ENCODE peak calls at places on chromosomes 7 and 10, in eight cellular contexts. N is OCI-LY7, T is SK-N-SH, K is PC-3, A is hepatocyte, P is HCT116, D is neural progenitor cell, L is GM23248. F is an unnamed sample.

GRCh38 chr10:113569576-113569975 is 16.7 kb downstream of the HABP2 start:
- DNase-seq in N (no peak), T (no peak), K (no peak), A (no peak), P (no peak), D (no peak), L (no peak), F (no peak)

GRCh38 chr7:148924011-148924410 is 39.9 kb upstream of the EZH2 start:
- DNase-seq in N (no peak), T (no peak), K (no peak), A (no peak), P (no peak), D (no peak), L (no peak), F (no peak)

GRCh38 chr7:66847879-66848810 is 72.9 kb upstream of the TMEM248 start:
- DNase-seq in N (no peak), T (no peak), K (peak), A (peak), P (no peak), D (peak), L (peak), F (no peak)

GRCh38 chr7:149431486-149432120 is 29.3 kb downstream of the ZNF777 start:
- DNase-seq in N (no peak), T (no peak), K (no peak), A (no peak), P (no peak), D (no peak), L (no peak), F (no peak)

GRCh38 chr10:101273736-101274135 is 44.5 kb upstream of the LBX1 start:
- DNase-seq in N (no peak), T (no peak), K (no peak), A (no peak), P (no peak), D (no peak), L (no peak), F (no peak)

GRCh38 chr7:134755422-134756022 is 23.9 kb upstream of the CALD1 start:
- DNase-seq in N (peak), T (peak), K (peak), A (peak), P (no peak), D (peak), L (peak), F (no peak)

GRCh38 chr7:76191783-76192240 is 9.9 kb upstream of the SRRM3 start:
- DNase-seq in N (peak), T (peak), K (peak), A (peak), P (peak), D (peak), L (peak), F (no peak)

GRCh38 chr7:98137826-98138151 is 31.1 kb downstream of the LMTK2 start:
- DNase-seq in N (no peak), T (no peak), K (no peak), A (no peak), P (no peak), D (no peak), L (no peak), F (no peak)

GRCh38 chr7:33534830-33535229 is 370.5 kb upstream of the BMPER start:
- DNase-seq in N (no peak), T (no peak), K (no peak), A (peak), P (no peak), D (no peak), L (peak), F (no peak)
- TF ChIP-seq EZH2phosphoT487 in N (no peak), T (no peak), K (no peak), A (no peak), P (no peak), D (no peak), L (no peak), F (no peak)

DNA sequence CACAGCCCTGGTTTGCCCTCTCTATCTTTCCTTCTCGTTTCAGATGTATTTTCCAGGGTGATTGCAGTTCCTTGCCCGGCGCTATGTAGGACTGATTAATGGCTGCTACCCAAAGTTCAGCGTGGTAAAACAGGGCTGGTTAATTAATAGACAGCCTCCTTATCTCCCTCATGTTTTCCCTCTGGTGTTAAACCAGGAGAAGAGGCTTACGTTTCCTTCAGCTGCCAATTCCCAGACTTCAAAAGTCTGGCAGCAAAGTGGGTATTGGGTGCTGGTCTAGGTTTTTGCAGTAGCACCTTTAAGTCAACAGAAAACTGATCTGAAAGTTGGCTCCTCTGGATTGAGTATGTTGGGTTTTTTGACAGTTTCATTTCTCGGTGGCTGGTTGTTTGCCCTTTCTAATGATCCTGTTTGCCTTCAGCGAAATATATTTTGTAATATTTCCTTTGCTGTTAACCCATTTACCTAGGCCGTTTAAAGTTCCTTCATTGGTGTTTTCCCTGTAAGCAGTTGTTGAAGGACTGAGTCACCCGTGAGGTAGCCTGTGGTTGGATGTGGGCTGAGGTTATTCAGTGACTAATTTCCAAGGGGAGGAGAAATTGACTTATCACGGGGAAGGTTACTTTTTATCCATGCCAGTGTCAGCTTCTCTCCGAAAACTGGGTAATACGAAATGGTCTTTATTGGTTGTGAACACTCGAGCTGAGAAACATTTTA is 257.1 kb downstream of the KIAA1217 start:
- DNase-seq in N (no peak), T (no peak), K (peak), A (peak), P (peak), D (no peak), L (peak), F (peak)
- TF ChIP-seq EZH2phosphoT487 in N (no peak), T (no peak), K (no peak), A (no peak), P (no peak), D (no peak), L (no peak), F (no peak)

GRCh38 chr10:117653170-117653515 is 110.6 kb downstream of the EMX2 start:
- DNase-seq in N (no peak), T (no peak), K (peak), A (peak), P (peak), D (no peak), L (peak), F (peak)
- TF ChIP-seq EZH2phosphoT487 in N (no peak), T (no peak), K (no peak), A (no peak), P (no peak), D (no peak), L (no peak), F (no peak)

DNA sequence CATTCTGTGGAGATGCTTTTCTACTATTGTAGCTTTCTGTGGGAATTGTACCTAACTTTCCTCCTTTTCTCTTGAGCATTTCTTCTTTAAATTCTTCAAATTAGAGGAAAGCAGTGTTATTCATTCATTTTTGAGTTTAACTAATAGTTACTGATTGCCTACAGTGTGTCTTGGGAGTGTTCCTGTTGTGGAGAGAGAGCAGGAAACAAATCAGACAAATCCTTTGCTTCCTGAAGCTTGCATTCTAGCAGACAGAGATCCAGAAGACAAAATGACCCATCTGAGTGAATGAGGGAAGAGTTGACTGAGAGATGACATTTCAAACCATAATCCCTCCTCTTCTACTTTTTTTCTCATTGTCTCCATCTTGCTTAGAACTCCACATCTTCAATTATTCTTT is 170.4 kb downstream of the SUGCT start:
- DNase-seq in N (no peak), T (no peak), K (no peak), A (no peak), P (no peak), D (no peak), L (no peak), F (no peak)
- TF ChIP-seq EZH2phosphoT487 in N (no peak), T (no peak), K (no peak), A (no peak), P (no peak), D (no peak), L (no peak), F (no peak)

GRCh38 chr10:128418819-128419218 is 292.6 kb upstream of the MKI67 start:
- DNase-seq in N (no peak), T (no peak), K (no peak), A (no peak), P (no peak), D (no peak), L (no peak), F (no peak)
- TF ChIP-seq EZH2phosphoT487 in N (no peak), T (no peak), K (no peak), A (no peak), P (no peak), D (no peak), L (no peak), F (no peak)

DNA sequence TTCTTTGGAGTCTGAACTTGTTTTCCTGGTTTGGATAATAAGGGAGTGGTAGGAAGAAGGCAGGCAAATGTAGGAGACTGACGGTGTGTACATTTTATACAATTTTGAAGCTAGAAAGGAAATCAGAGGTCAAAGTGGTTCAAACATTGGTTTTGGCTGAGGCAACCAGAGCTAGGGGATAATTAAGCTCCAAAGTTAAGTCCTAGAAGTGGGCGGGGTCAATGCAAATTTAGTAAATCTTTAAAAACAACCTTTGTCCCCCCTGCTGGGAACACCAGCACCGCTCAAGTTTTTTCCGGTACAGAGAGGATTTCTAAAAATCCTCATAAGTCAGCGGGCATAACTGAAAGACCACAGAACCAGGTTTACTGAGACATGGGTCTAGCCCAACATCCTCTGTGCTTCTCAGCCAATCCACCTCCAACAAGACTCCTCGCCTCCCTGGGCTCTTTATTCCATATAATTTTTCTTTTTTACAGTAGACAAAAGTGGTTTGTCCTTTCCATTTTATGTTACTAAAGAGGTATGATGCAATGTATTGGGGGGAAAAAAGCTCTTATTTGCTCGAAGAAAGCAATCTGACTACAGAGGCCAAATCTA is 1.7 kb downstream of the GLUD1 start:
- DNase-seq in N (peak), T (no peak), K (peak), A (peak), P (no peak), D (peak), L (peak), F (peak)
- TF ChIP-seq EZH2phosphoT487 in N (no peak), T (no peak), K (no peak), A (no peak), P (no peak), D (no peak), L (no peak), F (no peak)

DNA sequence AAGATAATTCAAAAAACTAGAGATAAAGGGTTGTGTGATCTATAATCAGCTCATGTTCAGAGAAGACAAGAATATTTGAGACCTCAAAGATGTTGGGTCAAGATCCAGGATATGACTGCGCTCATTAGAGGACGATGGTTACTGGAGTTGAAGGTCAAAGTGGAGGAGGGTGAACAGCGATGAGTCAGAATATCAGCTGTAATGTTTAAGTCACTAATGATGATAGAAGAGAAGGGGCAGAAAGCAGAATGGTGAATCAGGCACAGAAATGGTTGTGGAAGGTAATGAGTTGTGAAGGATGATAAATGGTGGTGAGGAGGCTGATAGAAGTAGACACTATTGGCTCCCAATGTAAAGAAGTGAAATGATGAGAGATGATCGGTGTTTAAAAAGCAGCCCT is 540.3 kb downstream of the INHBA start:
- DNase-seq in N (no peak), T (no peak), K (no peak), A (no peak), P (no peak), D (no peak), L (peak), F (no peak)
- TF ChIP-seq EZH2phosphoT487 in N (no peak), T (no peak), K (no peak), A (no peak), P (no peak), D (no peak), L (no peak), F (no peak)

DNA sequence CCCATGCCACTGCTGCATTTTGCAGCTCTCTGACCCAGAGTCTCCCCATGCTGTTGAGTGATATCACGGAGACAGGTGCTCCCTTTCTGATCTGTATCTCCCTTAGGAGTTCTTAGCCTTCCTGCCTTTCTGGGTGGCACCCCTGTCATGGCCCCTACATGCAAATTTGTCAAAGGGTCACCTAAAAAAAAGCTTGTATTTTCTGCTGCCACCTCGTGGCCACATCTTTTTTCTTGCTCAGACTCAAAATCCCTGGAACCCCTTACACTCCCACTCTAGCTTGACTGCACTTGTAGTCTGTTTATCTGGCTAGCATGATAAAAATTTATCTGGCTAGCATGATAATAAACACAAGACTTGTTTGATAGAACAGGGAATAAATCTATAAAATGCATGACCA is 809.1 kb downstream of the SORCS1 start:
- DNase-seq in N (no peak), T (peak), K (peak), A (no peak), P (no peak), D (peak), L (peak), F (no peak)
- TF ChIP-seq EZH2phosphoT487 in N (no peak), T (no peak), K (no peak), A (no peak), P (no peak), D (no peak), L (no peak), F (no peak)

DNA sequence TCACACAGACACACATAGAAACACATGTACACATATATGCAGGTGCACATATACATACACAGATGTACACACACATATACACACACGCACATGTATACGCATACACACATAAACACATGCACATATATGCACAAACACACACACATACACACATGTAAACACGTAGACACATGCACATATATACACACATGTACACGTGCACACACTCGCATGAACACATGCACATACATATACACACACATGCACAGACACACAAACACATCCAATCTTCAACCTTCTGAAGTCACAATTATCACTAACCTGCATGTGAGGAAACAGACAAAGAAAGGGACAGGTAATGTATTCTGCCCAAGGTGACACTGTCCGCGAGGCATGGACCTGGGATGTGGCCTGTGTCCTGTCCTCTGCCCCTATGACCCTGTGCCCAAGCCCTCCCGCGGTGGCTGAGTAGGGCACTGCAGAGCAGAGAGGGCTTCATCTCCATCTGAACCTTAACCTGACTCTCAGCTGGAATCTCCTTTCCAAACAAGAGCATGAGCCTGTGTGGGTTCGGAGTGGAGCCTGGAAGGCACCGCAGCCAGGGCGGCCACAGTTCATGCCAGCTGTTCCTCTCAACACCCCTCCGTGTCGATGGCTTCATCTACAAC is 660.9 kb downstream of the SDK1 start:
- DNase-seq in N (no peak), T (no peak), K (no peak), A (no peak), P (no peak), D (no peak), L (no peak), F (no peak)
- TF ChIP-seq EZH2phosphoT487 in N (no peak), T (no peak), K (no peak), A (no peak), P (no peak), D (no peak), L (no peak), F (no peak)

F was measured in MM.1S.